ENCODE peak calls at places on chromosomes 12 and 14, in four cellular contexts. One of them, this sample, is unnamed.

GRCh38 chr14:102824832-102825231 is 47.6 kb downstream of the TRAF3 start:
- DNase-seq in gastrocnemius medialis: peak; percentile 39
- DNase-seq in IMR-90: peak; percentile 86
- DNase-seq in left ventricle myocardium inferior: peak; percentile 68
- DNase-seq in this sample: no peak

GRCh38 chr14:34374998-34375740 is 86.9 kb downstream of the SPTSSA start:
- DNase-seq in gastrocnemius medialis: no peak
- DNase-seq in IMR-90: no peak
- DNase-seq in left ventricle myocardium inferior: no peak
- DNase-seq in this sample: no peak

GRCh38 chr14:31829256-31829923 is 247.7 kb upstream of the ARHGAP5 start:
- DNase-seq in gastrocnemius medialis: no peak
- DNase-seq in IMR-90: peak; percentile 91
- DNase-seq in left ventricle myocardium inferior: no peak
- DNase-seq in this sample: no peak

GRCh38 chr14:49303952-49304516 is 282.1 kb downstream of the RPS29 start:
- DNase-seq in gastrocnemius medialis: no peak
- DNase-seq in IMR-90: peak; percentile 13
- DNase-seq in left ventricle myocardium inferior: no peak
- DNase-seq in this sample: no peak

GRCh38 chr12:47734725-47735480 is 9.6 kb upstream of the ENDOU start:
- DNase-seq in gastrocnemius medialis: no peak
- DNase-seq in IMR-90: no peak
- DNase-seq in left ventricle myocardium inferior: peak; percentile 61
- DNase-seq in this sample: no peak

GRCh38 chr14:73338551-73338950 is 101.2 kb downstream of the PAPLN start:
- DNase-seq in gastrocnemius medialis: no peak
- DNase-seq in IMR-90: no peak
- DNase-seq in left ventricle myocardium inferior: no peak
- DNase-seq in this sample: no peak

GRCh38 chr14:77014004-77014604 is 14.4 kb downstream of the IRF2BPL start:
- DNase-seq in gastrocnemius medialis: no peak
- DNase-seq in IMR-90: peak; percentile 47
- DNase-seq in left ventricle myocardium inferior: peak; percentile 75
- DNase-seq in this sample: peak; percentile 88

GRCh38 chr14:59278111-59278510 is 89.6 kb downstream of the DAAM1 start:
- DNase-seq in gastrocnemius medialis: no peak
- DNase-seq in IMR-90: peak; percentile 94
- DNase-seq in left ventricle myocardium inferior: no peak
- DNase-seq in this sample: no peak

GRCh38 chr12:95977764-95978305 is 18.3 kb downstream of the HAL start:
- DNase-seq in gastrocnemius medialis: no peak
- DNase-seq in IMR-90: no peak
- DNase-seq in left ventricle myocardium inferior: no peak
- DNase-seq in this sample: no peak

GRCh38 chr12:122423258-122424165 is 1.0 kb upstream of the CLIP1 start:
- DNase-seq in gastrocnemius medialis: no peak
- DNase-seq in IMR-90: peak; percentile 62
- DNase-seq in left ventricle myocardium inferior: no peak
- DNase-seq in this sample: no peak

GRCh38 chr14:94599656-94600004 is 12.6 kb upstream of the SERPINA3 start:
- DNase-seq in gastrocnemius medialis: no peak
- DNase-seq in IMR-90: no peak
- DNase-seq in left ventricle myocardium inferior: no peak
- DNase-seq in this sample: no peak

GRCh38 chr14:104142136-104143041 is 4.0 kb downstream of the KIF26A start:
- DNase-seq in gastrocnemius medialis: no peak
- DNase-seq in IMR-90: no peak
- DNase-seq in left ventricle myocardium inferior: no peak
- DNase-seq in this sample: peak; percentile 48

GRCh38 chr12:107475900-107476299 is 209.7 kb upstream of the PWP1 start:
- DNase-seq in gastrocnemius medialis: no peak
- DNase-seq in IMR-90: no peak
- DNase-seq in left ventricle myocardium inferior: no peak
- DNase-seq in this sample: no peak

GRCh38 chr14:55760801-55761200 is 180.8 kb downstream of the KTN1 start:
- DNase-seq in gastrocnemius medialis: no peak
- DNase-seq in IMR-90: no peak
- DNase-seq in left ventricle myocardium inferior: no peak
- DNase-seq in this sample: no peak

GRCh38 chr14:31770271-31770670 is 209.1 kb downstream of the NUBPL start:
- DNase-seq in gastrocnemius medialis: peak; percentile 2
- DNase-seq in IMR-90: no peak
- DNase-seq in left ventricle myocardium inferior: no peak
- DNase-seq in this sample: peak; percentile 56

GRCh38 chr14:100317897-100318808 is 5.0 kb upstream of the SLC25A47 start:
- DNase-seq in gastrocnemius medialis: no peak
- DNase-seq in IMR-90: peak; percentile 26
- DNase-seq in left ventricle myocardium inferior: peak; percentile 81
- DNase-seq in this sample: peak; percentile 64

GRCh38 chr12:49282302-49282701 is 12.6 kb upstream of the PRPH start:
- DNase-seq in gastrocnemius medialis: no peak
- DNase-seq in IMR-90: no peak
- DNase-seq in left ventricle myocardium inferior: no peak
- DNase-seq in this sample: no peak

GRCh38 chr12:117158911-117159310 is 31.4 kb downstream of the FBXO21 start:
- DNase-seq in gastrocnemius medialis: no peak
- DNase-seq in IMR-90: peak; percentile 17
- DNase-seq in left ventricle myocardium inferior: no peak
- DNase-seq in this sample: no peak

GRCh38 chr12:74598819-74599218 is 61.2 kb downstream of the ATXN7L3B start:
- DNase-seq in gastrocnemius medialis: no peak
- DNase-seq in IMR-90: no peak
- DNase-seq in left ventricle myocardium inferior: no peak
- DNase-seq in this sample: no peak

GRCh38 chr14:101535808-101536207 is 25.5 kb upstream of the DIO3 start:
- DNase-seq in gastrocnemius medialis: no peak
- DNase-seq in IMR-90: no peak
- DNase-seq in left ventricle myocardium inferior: no peak
- DNase-seq in this sample: no peak

GRCh38 chr12:3207858-3208257 is 130.7 kb downstream of the TSPAN9 start:
- DNase-seq in gastrocnemius medialis: no peak
- DNase-seq in IMR-90: no peak
- DNase-seq in left ventricle myocardium inferior: no peak
- DNase-seq in this sample: no peak

GRCh38 chr14:51604078-51604477 is 47.6 kb upstream of the FRMD6 start:
- DNase-seq in gastrocnemius medialis: no peak
- DNase-seq in IMR-90: peak; percentile 89
- DNase-seq in left ventricle myocardium inferior: no peak
- DNase-seq in this sample: no peak

GRCh38 chr14:96139169-96139568 is 65.5 kb upstream of the BDKRB2 start:
- DNase-seq in gastrocnemius medialis: no peak
- DNase-seq in IMR-90: no peak
- DNase-seq in left ventricle myocardium inferior: no peak
- DNase-seq in this sample: no peak

GRCh38 chr14:34711169-34711568 is 3.2 kb downstream of the CFL2 start:
- DNase-seq in gastrocnemius medialis: peak; percentile 53
- DNase-seq in IMR-90: peak; percentile 94
- DNase-seq in left ventricle myocardium inferior: no peak
- DNase-seq in this sample: no peak

GRCh38 chr12:46562625-46563228 is 190.2 kb upstream of the SLC38A2 start:
- DNase-seq in gastrocnemius medialis: no peak
- DNase-seq in IMR-90: peak; percentile 76
- DNase-seq in left ventricle myocardium inferior: no peak
- DNase-seq in this sample: no peak

GRCh38 chr12:111446044-111446581 is 40.4 kb downstream of the SH2B3 start:
- DNase-seq in gastrocnemius medialis: no peak
- DNase-seq in IMR-90: peak; percentile 62
- DNase-seq in left ventricle myocardium inferior: no peak
- DNase-seq in this sample: no peak

DNA sequence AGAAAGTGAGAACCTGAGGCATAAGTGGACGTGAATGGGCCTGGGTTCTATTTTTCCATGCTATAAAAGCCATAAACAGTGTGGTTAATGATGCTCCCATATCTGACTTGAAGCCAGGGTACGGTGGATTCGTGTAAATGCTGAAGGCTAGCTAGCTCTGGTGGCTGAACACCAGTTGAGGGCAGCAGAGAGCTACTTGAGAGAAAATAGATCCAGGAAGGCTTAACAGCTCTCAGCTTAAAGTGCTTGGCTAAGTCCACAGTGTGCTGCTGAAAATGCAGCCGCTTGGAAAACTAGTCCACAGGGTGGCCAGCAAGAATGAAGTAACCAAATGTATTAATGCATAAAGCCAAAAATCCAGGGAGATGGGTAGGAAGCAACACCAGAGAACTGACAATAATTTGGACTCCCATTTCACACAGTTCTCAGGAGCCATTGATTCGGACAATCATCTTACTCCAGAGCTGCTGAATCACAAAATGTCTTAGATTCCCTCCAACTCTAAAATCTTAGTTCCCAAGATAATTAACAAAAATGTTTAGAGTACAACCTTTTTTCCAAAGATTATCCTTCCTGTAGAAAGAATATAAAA is 15.0 kb upstream of the FOXG1 start:
- DNase-seq in gastrocnemius medialis: no peak
- DNase-seq in IMR-90: peak; percentile 49
- DNase-seq in left ventricle myocardium inferior: no peak
- DNase-seq in this sample: no peak
- TF ChIP-seq CTCF in gastrocnemius medialis: no peak
- TF ChIP-seq CTCF in IMR-90: peak; percentile 63
- TF ChIP-seq CTCF in left ventricle myocardium inferior: peak; percentile 50
- TF ChIP-seq CTCF in this sample: peak; percentile 31

DNA sequence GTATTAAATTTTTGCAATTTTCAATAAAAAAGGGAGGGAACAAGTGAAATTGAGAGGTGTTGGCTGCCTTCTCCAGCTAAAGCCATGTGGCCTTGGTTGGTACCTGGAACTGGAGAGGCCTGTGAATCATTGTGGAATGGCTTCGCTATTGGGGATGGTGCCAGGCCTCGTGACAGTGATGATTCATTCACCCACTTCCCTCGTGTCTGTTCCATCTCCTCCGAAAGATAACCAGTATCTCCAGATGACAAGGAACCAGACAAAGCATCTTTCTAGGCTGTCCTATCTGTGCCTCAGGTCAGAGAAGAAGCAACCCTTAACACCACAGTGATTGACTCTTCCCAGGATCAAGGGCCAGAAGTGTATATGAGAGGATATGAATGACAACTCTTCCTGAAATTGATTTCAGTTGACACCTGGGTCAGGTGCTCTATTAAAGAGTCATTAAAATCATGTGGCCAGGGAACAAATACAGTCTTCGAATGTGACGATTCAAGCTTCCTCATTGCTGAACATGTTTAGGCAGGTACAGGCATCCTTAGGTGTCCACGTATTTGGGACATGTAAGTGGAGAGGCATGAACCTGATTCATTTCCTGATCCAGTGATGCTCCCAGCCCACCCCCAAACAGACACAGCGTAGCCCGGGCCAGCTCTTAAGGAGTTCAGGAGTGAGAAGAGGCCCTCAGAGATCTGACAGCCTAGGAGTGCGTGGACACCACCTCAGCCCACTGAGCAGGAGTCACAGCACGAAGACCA is at the start of gene RNASE7:
- DNase-seq in gastrocnemius medialis: peak; percentile 72
- DNase-seq in IMR-90: peak; percentile 54
- DNase-seq in left ventricle myocardium inferior: no peak
- DNase-seq in this sample: no peak
- H3K4me1 ChIP-seq in gastrocnemius medialis: peaks cover 74% of the 10 kb centered on the region
- H3K4me1 ChIP-seq in IMR-90: peaks cover 2% of the 10 kb centered on the region
- H3K4me1 ChIP-seq in left ventricle myocardium inferior: peaks cover 48% of the 10 kb centered on the region
- H3K4me1 ChIP-seq in this sample: no peaks in the 10 kb centered on the region

GRCh38 chr12:53737951-53738833 is 10.9 kb upstream of the CALCOCO1 start:
- DNase-seq in gastrocnemius medialis: no peak
- DNase-seq in IMR-90: no peak
- DNase-seq in left ventricle myocardium inferior: no peak
- DNase-seq in this sample: no peak

GRCh38 chr12:53739285-53740129 is 12.3 kb upstream of the CALCOCO1 start:
- DNase-seq in gastrocnemius medialis: no peak
- DNase-seq in IMR-90: no peak
- DNase-seq in left ventricle myocardium inferior: no peak
- DNase-seq in this sample: no peak

GRCh38 chr12:53737494-53737808 is 10.2 kb upstream of the CALCOCO1 start:
- DNase-seq in gastrocnemius medialis: no peak
- DNase-seq in IMR-90: no peak
- DNase-seq in left ventricle myocardium inferior: no peak
- DNase-seq in this sample: no peak

GRCh38 chr12:53740130-53740491 is 11.7 kb downstream of the CISTR start:
- DNase-seq in gastrocnemius medialis: no peak
- DNase-seq in IMR-90: no peak
- DNase-seq in left ventricle myocardium inferior: no peak
- DNase-seq in this sample: peak; percentile 11

DNA sequence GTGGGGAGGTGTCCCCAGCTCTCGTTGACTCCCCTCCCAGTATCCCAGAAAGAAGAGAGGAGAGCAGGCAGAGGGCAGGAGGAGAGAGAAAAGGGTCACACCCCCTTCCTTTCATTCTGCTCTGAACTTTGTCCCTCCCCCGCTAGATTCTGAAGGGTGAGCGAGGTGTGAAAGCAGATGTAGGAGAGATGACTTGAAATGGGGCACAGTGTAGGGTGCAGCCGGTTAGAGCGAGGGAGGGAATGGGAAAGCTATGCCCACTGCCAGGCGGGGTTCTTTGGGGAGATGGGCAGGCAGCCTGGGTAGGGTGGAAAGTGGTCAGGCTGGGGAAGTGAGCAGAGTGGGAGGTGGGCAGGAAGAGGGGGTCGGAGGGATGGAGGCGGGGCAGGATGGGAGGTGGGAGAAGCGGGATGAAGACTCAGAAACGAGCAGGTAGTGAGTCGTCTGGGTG is 11.6 kb upstream of the CALCOCO1 start:
- DNase-seq in gastrocnemius medialis: no peak
- DNase-seq in IMR-90: no peak
- DNase-seq in left ventricle myocardium inferior: no peak
- DNase-seq in this sample: no peak
- H3K27me3 ChIP-seq in gastrocnemius medialis: peaks cover 33% of the 10 kb centered on the region
- H3K27me3 ChIP-seq in IMR-90: peaks cover 77% of the 10 kb centered on the region
- H3K27me3 ChIP-seq in left ventricle myocardium inferior: peaks cover 85% of the 10 kb centered on the region
- H3K27me3 ChIP-seq in this sample: no peaks in the 10 kb centered on the region

DNA sequence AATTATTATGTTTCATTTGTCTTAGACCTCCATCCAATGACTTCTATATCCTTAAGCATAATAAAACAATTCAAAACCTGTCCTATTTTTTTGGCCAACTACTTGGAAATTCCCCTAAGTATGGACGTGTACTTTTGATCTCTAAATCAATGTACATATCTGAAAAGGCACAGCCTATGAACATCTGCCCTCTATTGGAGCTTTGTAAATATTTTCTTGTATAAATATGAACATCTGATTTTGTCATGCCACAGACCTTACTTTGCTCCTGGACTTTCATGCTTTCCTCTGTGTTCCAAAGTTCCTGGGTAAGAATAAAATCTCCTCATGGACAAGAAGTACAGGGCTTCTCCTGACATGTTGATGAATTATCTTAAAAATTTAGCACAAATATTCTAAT is 1211.9 kb downstream of the GALC start:
- DNase-seq in gastrocnemius medialis: no peak
- DNase-seq in IMR-90: no peak
- DNase-seq in left ventricle myocardium inferior: no peak
- DNase-seq in this sample: no peak
- TF ChIP-seq CTCF in gastrocnemius medialis: no peak
- TF ChIP-seq CTCF in IMR-90: no peak
- TF ChIP-seq CTCF in left ventricle myocardium inferior: no peak
- TF ChIP-seq CTCF in this sample: no peak

GRCh38 chr14:54651649-54652048 is 84.7 kb downstream of the SAMD4A start:
- DNase-seq in gastrocnemius medialis: no peak
- DNase-seq in IMR-90: no peak
- DNase-seq in left ventricle myocardium inferior: no peak
- DNase-seq in this sample: no peak
- H3K4me1 ChIP-seq in gastrocnemius medialis: peaks cover 81% of the 10 kb centered on the region
- H3K4me1 ChIP-seq in IMR-90: peaks cover 41% of the 10 kb centered on the region
- H3K4me1 ChIP-seq in left ventricle myocardium inferior: peaks cover 86% of the 10 kb centered on the region
- H3K4me1 ChIP-seq in this sample: peaks cover 55% of the 10 kb centered on the region

This sample was measured in tibial artery.